ENCODE peak calls at places on chromosome 2, in six cellular contexts. One of them, this sample, is unnamed.

GRCh38 chr2:13662055-13662454 is 945.3 kb downstream of the TRIB2 start:
- DNase-seq in ACHN: no peak
- DNase-seq in HuH-7: no peak
- DNase-seq in pons: no peak
- DNase-seq in mesenteric fat pad: no peak
- DNase-seq in cardiac fibroblast: no peak
- DNase-seq in this sample: no peak

GRCh38 chr2:201151127-201152074 is 31.5 kb upstream of the CASP10 start:
- DNase-seq in cardiac fibroblast: peak
- DNase-seq in pons: no peak
- DNase-seq in mesenteric fat pad: no peak
- DNase-seq in ACHN: peak
- DNase-seq in HuH-7: no peak
- DNase-seq in this sample: no peak

GRCh38 chr2:47510745-47511144 is 107.8 kb downstream of the MSH2 start:
- DNase-seq in mesenteric fat pad: no peak
- DNase-seq in pons: peak
- DNase-seq in HuH-7: peak
- DNase-seq in ACHN: no peak
- DNase-seq in cardiac fibroblast: no peak
- DNase-seq in this sample: no peak

GRCh38 chr2:240217431-240218301 is 77.2 kb upstream of the OTOS start:
- DNase-seq in HuH-7: no peak
- DNase-seq in cardiac fibroblast: no peak
- DNase-seq in pons: no peak
- DNase-seq in mesenteric fat pad: peak
- DNase-seq in ACHN: no peak
- DNase-seq in this sample: no peak

GRCh38 chr2:62704654-62705006 is 883 bp upstream of the EHBP1 start:
- DNase-seq in cardiac fibroblast: no peak
- DNase-seq in pons: no peak
- DNase-seq in mesenteric fat pad: no peak
- DNase-seq in ACHN: no peak
- DNase-seq in HuH-7: no peak
- DNase-seq in this sample: no peak

GRCh38 chr2:144583362-144583692 is 63.4 kb upstream of the ZEB2 start:
- DNase-seq in pons: no peak
- DNase-seq in cardiac fibroblast: no peak
- DNase-seq in ACHN: no peak
- DNase-seq in HuH-7: no peak
- DNase-seq in mesenteric fat pad: no peak
- DNase-seq in this sample: no peak

GRCh38 chr2:144583741-144584453 is 64.0 kb upstream of the ZEB2 start:
- DNase-seq in mesenteric fat pad: no peak
- DNase-seq in pons: no peak
- DNase-seq in cardiac fibroblast: peak
- DNase-seq in HuH-7: no peak
- DNase-seq in ACHN: peak
- DNase-seq in this sample: no peak

GRCh38 chr2:18299423-18300212 is 260.8 kb downstream of the RDH14 start:
- DNase-seq in ACHN: peak
- DNase-seq in HuH-7: no peak
- DNase-seq in mesenteric fat pad: no peak
- DNase-seq in pons: no peak
- DNase-seq in cardiac fibroblast: peak
- DNase-seq in this sample: no peak

GRCh38 chr2:188524519-188525113 is 232.9 kb downstream of the GULP1 start:
- DNase-seq in mesenteric fat pad: no peak
- DNase-seq in cardiac fibroblast: peak
- DNase-seq in ACHN: peak
- DNase-seq in pons: peak
- DNase-seq in HuH-7: peak
- DNase-seq in this sample: no peak

GRCh38 chr2:1606421-1607235 is 137.7 kb downstream of the PXDN start:
- DNase-seq in HuH-7: no peak
- DNase-seq in mesenteric fat pad: peak
- DNase-seq in cardiac fibroblast: peak
- DNase-seq in ACHN: no peak
- DNase-seq in pons: no peak
- DNase-seq in this sample: no peak

GRCh38 chr2:54331095-54331835 is 75.2 kb upstream of the TSPYL6 start:
- DNase-seq in mesenteric fat pad: no peak
- DNase-seq in cardiac fibroblast: no peak
- DNase-seq in HuH-7: no peak
- DNase-seq in ACHN: no peak
- DNase-seq in pons: no peak
- DNase-seq in this sample: no peak

GRCh38 chr2:5479265-5479928 is 212.8 kb upstream of the SOX11 start:
- DNase-seq in pons: no peak
- DNase-seq in mesenteric fat pad: no peak
- DNase-seq in ACHN: no peak
- DNase-seq in HuH-7: no peak
- DNase-seq in cardiac fibroblast: no peak
- DNase-seq in this sample: peak

GRCh38 chr2:636649-637405 is 40.4 kb downstream of the TMEM18 start:
- DNase-seq in mesenteric fat pad: no peak
- DNase-seq in pons: peak
- DNase-seq in HuH-7: peak
- DNase-seq in ACHN: peak
- DNase-seq in cardiac fibroblast: peak
- DNase-seq in this sample: peak

GRCh38 chr2:134226561-134226960 is 27.3 kb upstream of the MGAT5 start:
- DNase-seq in HuH-7: no peak
- DNase-seq in mesenteric fat pad: no peak
- DNase-seq in cardiac fibroblast: no peak
- DNase-seq in ACHN: no peak
- DNase-seq in pons: no peak
- DNase-seq in this sample: no peak

GRCh38 chr2:42877532-42877931 is 85.1 kb upstream of the HAAO start:
- DNase-seq in HuH-7: no peak
- DNase-seq in cardiac fibroblast: peak
- DNase-seq in pons: no peak
- DNase-seq in ACHN: no peak
- DNase-seq in mesenteric fat pad: no peak
- DNase-seq in this sample: no peak

GRCh38 chr2:55848096-55848495 is 75.5 kb downstream of the EFEMP1 start:
- DNase-seq in cardiac fibroblast: no peak
- DNase-seq in ACHN: no peak
- DNase-seq in HuH-7: no peak
- DNase-seq in mesenteric fat pad: no peak
- DNase-seq in pons: no peak
- DNase-seq in this sample: no peak

This sample was measured in esophagus muscularis mucosa.